ENCODE peak calls at places on chromosomes 16 and 17, in eight cellular contexts. One of them, this sample, is unnamed.

GRCh38 chr16:80027007-80027965 is 426.7 kb upstream of the MAF start:
- DNase-seq in mucosa of descending colon: peak
- DNase-seq in A549: peak
- DNase-seq in gastrocnemius medialis: peak
- DNase-seq in tibial artery: peak
- DNase-seq in GM13976: no peak
- DNase-seq in choroid plexus epithelial cell: peak
- DNase-seq in RWPE1: peak
- DNase-seq in this sample: peak

GRCh38 chr17:50290074-50290702 is 15.9 kb downstream of the TMEM92 start:
- DNase-seq in mucosa of descending colon: peak
- DNase-seq in A549: peak
- DNase-seq in gastrocnemius medialis: peak
- DNase-seq in tibial artery: peak
- DNase-seq in GM13976: no peak
- DNase-seq in choroid plexus epithelial cell: peak
- DNase-seq in RWPE1: peak
- DNase-seq in this sample: peak

GRCh38 chr16:55572439-55572838 is 6.0 kb downstream of the CAPNS2 start:
- DNase-seq in mucosa of descending colon: no peak
- DNase-seq in A549: no peak
- DNase-seq in gastrocnemius medialis: no peak
- DNase-seq in tibial artery: no peak
- DNase-seq in GM13976: no peak
- DNase-seq in choroid plexus epithelial cell: no peak
- DNase-seq in RWPE1: no peak
- DNase-seq in this sample: no peak

GRCh38 chr17:75142236-75142971 is 10.9 kb upstream of the NT5C start:
- DNase-seq in mucosa of descending colon: no peak
- DNase-seq in A549: no peak
- DNase-seq in gastrocnemius medialis: no peak
- DNase-seq in tibial artery: no peak
- DNase-seq in GM13976: no peak
- DNase-seq in choroid plexus epithelial cell: no peak
- DNase-seq in RWPE1: no peak
- DNase-seq in this sample: no peak

GRCh38 chr17:41652461-41652960 is 28.1 kb upstream of the KRT17 start:
- DNase-seq in mucosa of descending colon: peak
- DNase-seq in A549: no peak
- DNase-seq in gastrocnemius medialis: no peak
- DNase-seq in tibial artery: no peak
- DNase-seq in GM13976: no peak
- DNase-seq in choroid plexus epithelial cell: no peak
- DNase-seq in RWPE1: no peak
- DNase-seq in this sample: no peak

GRCh38 chr16:88541831-88542230 is 28.4 kb upstream of the ZC3H18 start:
- DNase-seq in mucosa of descending colon: no peak
- DNase-seq in A549: no peak
- DNase-seq in gastrocnemius medialis: no peak
- DNase-seq in tibial artery: no peak
- DNase-seq in GM13976: no peak
- DNase-seq in choroid plexus epithelial cell: no peak
- DNase-seq in RWPE1: no peak
- DNase-seq in this sample: peak

GRCh38 chr17:61984826-61985225 is 57.0 kb upstream of the INTS2 start:
- DNase-seq in mucosa of descending colon: no peak
- DNase-seq in A549: no peak
- DNase-seq in gastrocnemius medialis: no peak
- DNase-seq in tibial artery: no peak
- DNase-seq in GM13976: no peak
- DNase-seq in choroid plexus epithelial cell: no peak
- DNase-seq in RWPE1: no peak
- DNase-seq in this sample: no peak

GRCh38 chr16:15970202-15970601 is 20.8 kb downstream of the ABCC1 start:
- DNase-seq in mucosa of descending colon: no peak
- DNase-seq in A549: no peak
- DNase-seq in gastrocnemius medialis: no peak
- DNase-seq in tibial artery: no peak
- DNase-seq in GM13976: no peak
- DNase-seq in choroid plexus epithelial cell: no peak
- DNase-seq in RWPE1: no peak
- DNase-seq in this sample: no peak

GRCh38 chr17:33447090-33447489 is 154.0 kb upstream of the ASIC2 start:
- DNase-seq in mucosa of descending colon: no peak
- DNase-seq in A549: no peak
- DNase-seq in gastrocnemius medialis: no peak
- DNase-seq in tibial artery: no peak
- DNase-seq in GM13976: no peak
- DNase-seq in choroid plexus epithelial cell: no peak
- DNase-seq in RWPE1: no peak
- DNase-seq in this sample: no peak

GRCh38 chr16:53968896-53969295 is 264.9 kb downstream of the FTO start:
- DNase-seq in mucosa of descending colon: no peak
- DNase-seq in A549: no peak
- DNase-seq in gastrocnemius medialis: no peak
- DNase-seq in tibial artery: no peak
- DNase-seq in GM13976: no peak
- DNase-seq in choroid plexus epithelial cell: peak
- DNase-seq in RWPE1: no peak
- DNase-seq in this sample: no peak

GRCh38 chr16:53968454-53968853 is 264.5 kb downstream of the FTO start:
- DNase-seq in mucosa of descending colon: no peak
- DNase-seq in A549: no peak
- DNase-seq in gastrocnemius medialis: peak
- DNase-seq in tibial artery: no peak
- DNase-seq in GM13976: no peak
- DNase-seq in choroid plexus epithelial cell: peak
- DNase-seq in RWPE1: no peak
- DNase-seq in this sample: no peak

GRCh38 chr16:53967172-53967571 is 263.2 kb downstream of the FTO start:
- DNase-seq in mucosa of descending colon: no peak
- DNase-seq in A549: no peak
- DNase-seq in gastrocnemius medialis: peak
- DNase-seq in tibial artery: no peak
- DNase-seq in GM13976: no peak
- DNase-seq in choroid plexus epithelial cell: no peak
- DNase-seq in RWPE1: no peak
- DNase-seq in this sample: no peak

GRCh38 chr16:53974484-53975115 is 270.6 kb downstream of the FTO start:
- DNase-seq in mucosa of descending colon: no peak
- DNase-seq in A549: no peak
- DNase-seq in gastrocnemius medialis: no peak
- DNase-seq in tibial artery: no peak
- DNase-seq in GM13976: no peak
- DNase-seq in choroid plexus epithelial cell: peak
- DNase-seq in RWPE1: no peak
- DNase-seq in this sample: no peak

DNA sequence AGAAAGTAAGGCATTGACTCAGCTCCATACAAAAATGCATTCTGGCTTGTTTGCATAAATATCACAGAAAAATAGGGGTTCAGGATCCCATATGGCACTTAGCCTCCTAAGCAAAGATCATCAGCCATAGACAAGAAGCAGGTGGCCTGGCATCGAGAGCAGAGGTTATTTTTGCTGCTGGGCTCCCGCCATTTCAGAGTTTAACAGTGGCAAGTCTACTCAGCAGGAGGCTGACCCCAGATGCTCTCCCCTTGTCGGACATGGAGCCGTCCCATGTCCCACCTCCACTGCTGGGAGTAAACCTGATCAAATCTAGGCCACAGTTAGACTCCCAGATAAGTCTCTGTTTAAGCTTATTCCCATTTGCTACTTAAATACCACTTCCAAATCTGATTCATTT is 269.1 kb downstream of the FTO start:
- DNase-seq in mucosa of descending colon: no peak
- DNase-seq in A549: no peak
- DNase-seq in gastrocnemius medialis: peak
- DNase-seq in tibial artery: no peak
- DNase-seq in GM13976: no peak
- DNase-seq in choroid plexus epithelial cell: no peak
- DNase-seq in RWPE1: no peak
- DNase-seq in this sample: no peak
- TF ChIP-seq CTCF in mucosa of descending colon: no peak
- TF ChIP-seq CTCF in A549: no peak
- TF ChIP-seq CTCF in gastrocnemius medialis: no peak
- TF ChIP-seq CTCF in tibial artery: no peak
- TF ChIP-seq CTCF in GM13976: no peak
- TF ChIP-seq CTCF in choroid plexus epithelial cell: no peak
- TF ChIP-seq CTCF in RWPE1: no peak
- TF ChIP-seq CTCF in this sample: no peak

DNA sequence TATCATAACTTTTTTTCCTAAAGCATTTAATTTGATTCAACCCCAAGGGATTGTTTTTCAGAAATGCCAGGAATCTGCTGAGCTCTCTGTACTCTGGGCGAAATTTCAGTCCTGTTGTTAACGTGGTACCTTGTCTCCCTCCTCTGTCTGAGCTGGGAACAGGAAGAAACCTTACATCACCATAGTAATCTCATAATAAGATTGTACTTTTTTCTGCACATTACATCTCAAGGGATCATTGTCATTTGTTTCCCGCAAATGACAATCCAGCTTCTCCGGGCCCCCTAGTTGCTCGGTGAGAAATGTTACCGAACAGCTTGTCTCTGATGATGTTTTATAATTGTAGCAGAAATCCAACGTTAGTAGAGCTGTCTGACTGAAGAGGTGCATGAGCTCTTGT is 152.7 kb upstream of the ERCC4 start:
- DNase-seq in mucosa of descending colon: no peak
- DNase-seq in A549: no peak
- DNase-seq in gastrocnemius medialis: no peak
- DNase-seq in tibial artery: no peak
- DNase-seq in GM13976: no peak
- DNase-seq in choroid plexus epithelial cell: peak
- DNase-seq in RWPE1: no peak
- DNase-seq in this sample: no peak
- TF ChIP-seq CTCF in mucosa of descending colon: no peak
- TF ChIP-seq CTCF in A549: no peak
- TF ChIP-seq CTCF in gastrocnemius medialis: no peak
- TF ChIP-seq CTCF in tibial artery: peak
- TF ChIP-seq CTCF in GM13976: no peak
- TF ChIP-seq CTCF in choroid plexus epithelial cell: no peak
- TF ChIP-seq CTCF in RWPE1: no peak
- TF ChIP-seq CTCF in this sample: no peak

GRCh38 chr16:53209489-53209888 is 154.7 kb downstream of the CHD9 start:
- DNase-seq in mucosa of descending colon: no peak
- DNase-seq in A549: no peak
- DNase-seq in gastrocnemius medialis: no peak
- DNase-seq in tibial artery: no peak
- DNase-seq in GM13976: no peak
- DNase-seq in choroid plexus epithelial cell: no peak
- DNase-seq in RWPE1: no peak
- DNase-seq in this sample: no peak

GRCh38 chr16:53213542-53213941 is 158.8 kb downstream of the CHD9 start:
- DNase-seq in mucosa of descending colon: no peak
- DNase-seq in A549: no peak
- DNase-seq in gastrocnemius medialis: no peak
- DNase-seq in tibial artery: no peak
- DNase-seq in GM13976: no peak
- DNase-seq in choroid plexus epithelial cell: no peak
- DNase-seq in RWPE1: no peak
- DNase-seq in this sample: no peak

GRCh38 chr16:53212899-53213235 is 158.1 kb downstream of the CHD9 start:
- DNase-seq in mucosa of descending colon: no peak
- DNase-seq in A549: no peak
- DNase-seq in gastrocnemius medialis: no peak
- DNase-seq in tibial artery: no peak
- DNase-seq in GM13976: no peak
- DNase-seq in choroid plexus epithelial cell: no peak
- DNase-seq in RWPE1: no peak
- DNase-seq in this sample: no peak

GRCh38 chr16:53207810-53208752 is 153.3 kb downstream of the CHD9 start:
- DNase-seq in mucosa of descending colon: no peak
- DNase-seq in A549: peak
- DNase-seq in gastrocnemius medialis: peak
- DNase-seq in tibial artery: peak
- DNase-seq in GM13976: peak
- DNase-seq in choroid plexus epithelial cell: peak
- DNase-seq in RWPE1: peak
- DNase-seq in this sample: peak

DNA sequence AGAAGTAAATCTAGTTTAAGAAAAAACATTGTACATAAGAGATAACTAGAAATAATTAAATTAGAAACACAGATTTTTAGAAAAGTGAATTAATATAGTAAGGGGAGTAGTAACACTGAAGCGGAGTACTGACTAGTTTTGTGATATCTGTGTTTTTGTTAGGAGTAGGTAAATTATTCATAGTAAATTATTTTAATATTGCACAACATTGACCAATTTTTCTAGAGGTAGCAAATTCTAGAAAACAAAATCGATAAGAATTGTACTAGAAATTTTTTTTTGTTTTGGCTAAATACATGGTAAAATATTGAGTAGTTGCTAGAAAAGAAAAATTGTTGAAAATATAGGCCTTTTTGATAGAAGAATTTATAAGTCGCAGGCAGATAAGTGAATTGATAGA is 156.5 kb downstream of the CHD9 start:
- DNase-seq in mucosa of descending colon: no peak
- DNase-seq in A549: no peak
- DNase-seq in gastrocnemius medialis: no peak
- DNase-seq in tibial artery: no peak
- DNase-seq in GM13976: no peak
- DNase-seq in choroid plexus epithelial cell: no peak
- DNase-seq in RWPE1: no peak
- DNase-seq in this sample: no peak
- TF ChIP-seq CTCF in mucosa of descending colon: no peak
- TF ChIP-seq CTCF in A549: no peak
- TF ChIP-seq CTCF in gastrocnemius medialis: no peak
- TF ChIP-seq CTCF in tibial artery: no peak
- TF ChIP-seq CTCF in GM13976: no peak
- TF ChIP-seq CTCF in choroid plexus epithelial cell: no peak
- TF ChIP-seq CTCF in RWPE1: no peak
- TF ChIP-seq CTCF in this sample: no peak

DNA sequence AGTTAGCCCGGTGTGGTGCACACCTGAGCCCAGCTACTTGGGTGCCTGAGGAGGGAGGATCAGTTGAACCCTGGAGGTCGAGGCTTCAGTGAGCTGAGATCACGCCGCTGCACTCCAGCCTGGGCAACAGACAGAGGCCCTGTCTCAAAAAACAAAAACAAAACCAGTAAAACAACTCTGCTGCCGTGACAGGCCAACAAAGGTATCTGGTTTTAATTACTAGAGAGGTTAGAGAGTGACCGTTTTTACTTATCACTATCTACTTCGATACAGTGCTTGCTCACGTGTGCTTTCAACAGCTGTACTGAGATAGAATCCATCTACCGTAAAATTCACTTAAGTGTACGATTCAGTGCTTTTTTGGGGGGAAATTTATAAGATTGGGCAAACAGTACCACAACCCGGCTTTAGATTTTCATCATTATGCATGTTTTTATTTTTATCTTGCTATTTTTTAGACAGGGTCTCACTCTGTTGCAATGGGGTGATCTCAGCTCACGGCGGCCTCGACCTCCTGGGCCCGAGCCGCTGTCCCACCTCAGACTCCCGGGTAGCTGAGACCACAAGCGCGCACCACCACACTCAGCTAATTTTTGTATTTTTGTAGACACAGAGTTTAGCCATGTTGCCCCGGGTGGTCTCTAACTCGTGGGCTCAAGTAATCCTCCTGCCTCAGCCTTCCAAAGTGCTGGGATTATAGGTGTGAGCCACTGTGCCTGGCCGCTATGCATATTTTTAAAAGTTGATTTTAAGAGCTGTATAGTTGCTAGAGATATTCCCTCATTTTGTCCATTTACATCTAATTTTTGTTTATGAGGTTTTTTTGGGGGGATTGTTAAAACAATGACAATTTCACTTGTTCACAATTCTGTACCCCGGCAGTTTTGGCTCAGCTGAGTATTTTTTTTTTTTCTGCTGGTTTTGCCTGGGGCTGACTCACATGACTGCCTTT is 30.9 kb downstream of the SERPINF1 start:
- DNase-seq in mucosa of descending colon: no peak
- DNase-seq in A549: no peak
- DNase-seq in gastrocnemius medialis: no peak
- DNase-seq in tibial artery: no peak
- DNase-seq in GM13976: no peak
- DNase-seq in choroid plexus epithelial cell: no peak
- DNase-seq in RWPE1: no peak
- DNase-seq in this sample: no peak
- TF ChIP-seq CTCF in mucosa of descending colon: no peak
- TF ChIP-seq CTCF in A549: no peak
- TF ChIP-seq CTCF in gastrocnemius medialis: no peak
- TF ChIP-seq CTCF in tibial artery: no peak
- TF ChIP-seq CTCF in GM13976: no peak
- TF ChIP-seq CTCF in choroid plexus epithelial cell: no peak
- TF ChIP-seq CTCF in RWPE1: no peak
- TF ChIP-seq CTCF in this sample: no peak

This sample was measured in CD14-positive monocyte.